ENCODE peak calls at places on chromosomes 2 and 18, in ten cellular contexts. U is MCF 10A; X is NCI-H510A treated with DMSO at 0.1 percent for 48 hours; G is astrocyte of the cerebellum; T is HT1080; I is NCI-H2081; Q is progenitor cell of endocrine pancreas; V is iris pigment epithelial cell; D is naive thymus-derived CD8-positive, alpha-beta T cell; K is EL. M is an unnamed sample.

GRCh38 chr2:39583781-39584180 is 81.9 kb upstream of the TMEM178A start:
- DNase-seq in U (no peak), X (no peak), G (no peak), T (no peak), I (no peak), Q (no peak), V (peak; percentile 51), D (no peak), K (no peak), M (no peak)

GRCh38 chr18:25099838-25100393 is 252.1 kb downstream of the ZNF521 start:
- DNase-seq in U (no peak), X (peak; percentile 6), G (no peak), T (no peak), I (no peak), Q (no peak), V (peak; percentile 32), D (no peak), K (peak; percentile 1), M (no peak)

GRCh38 chr2:239368321-239368720 is 32.5 kb downstream of the HDAC4 start:
- DNase-seq in U (no peak), X (no peak), G (no peak), T (no peak), I (no peak), Q (no peak), V (no peak), D (no peak), K (no peak), M (no peak)

GRCh38 chr2:10462178-10463083 is 14.3 kb upstream of the ODC1 start:
- DNase-seq in U (no peak), X (no peak), G (no peak), T (no peak), I (no peak), Q (no peak), V (no peak), D (no peak), K (no peak), M (no peak)

GRCh38 chr2:202408546-202409140 is 32.5 kb downstream of the BMPR2 start:
- DNase-seq in U (no peak), X (no peak), G (no peak), T (no peak), I (no peak), Q (no peak), V (no peak), D (no peak), K (no peak), M (no peak)

GRCh38 chr2:47023332-47023731 is 107.7 kb upstream of the MCFD2 start:
- DNase-seq in U (no peak), X (no peak), G (no peak), T (no peak), I (no peak), Q (no peak), V (no peak), D (peak; percentile 78), K (no peak), M (no peak)

GRCh38 chr2:221420245-221420644 is 151.9 kb downstream of the EPHA4 start:
- DNase-seq in U (no peak), X (no peak), G (no peak), T (no peak), I (no peak), Q (no peak), V (no peak), D (peak; percentile 12), K (no peak), M (no peak)

GRCh38 chr2:102142829-102143449 is 393 bp downstream of the IL1R1 start:
- DNase-seq in U (peak; percentile 35), X (no peak), G (no peak), T (no peak), I (no peak), Q (no peak), V (peak; percentile 70), D (no peak), K (peak; percentile 34), M (no peak)

GRCh38 chr2:5925620-5926019 is 233.4 kb downstream of the SOX11 start:
- DNase-seq in U (no peak), X (no peak), G (no peak), T (no peak), I (no peak), Q (no peak), V (no peak), D (no peak), K (no peak), M (no peak)

GRCh38 chr18:68791801-68792200 is 6.1 kb upstream of the CCDC102B start:
- DNase-seq in U (no peak), X (no peak), G (no peak), T (no peak), I (no peak), Q (no peak), V (peak; percentile 22), D (no peak), K (no peak), M (no peak)

GRCh38 chr2:152407204-152407721 is 72.3 kb downstream of the FMNL2 start:
- DNase-seq in U (peak; percentile 71), X (no peak), G (no peak), T (no peak), I (no peak), Q (no peak), V (peak; percentile 67), D (no peak), K (peak; percentile 71), M (peak; percentile 75)

GRCh38 chr18:38751897-38752296 is 1186.3 kb upstream of the CELF4 start:
- DNase-seq in U (no peak), X (no peak), G (no peak), T (no peak), I (no peak), Q (no peak), V (peak; percentile 4), D (no peak), K (no peak), M (no peak)

GRCh38 chr18:11689031-11689971 is at the start of gene GNAL:
- DNase-seq in U (peak; percentile 74), X (peak; percentile 81), G (peak; percentile 80), T (peak; percentile 12), I (peak; percentile 49), Q (peak; percentile 74), V (peak; percentile 91), D (peak; percentile 41), K (peak; percentile 71), M (peak; percentile 84)

GRCh38 chr2:191950132-191950885 is 103.4 kb upstream of the CAVIN2 start:
- DNase-seq in U (peak; percentile 30), X (no peak), G (no peak), T (peak; percentile 30), I (no peak), Q (no peak), V (peak; percentile 70), D (no peak), K (peak; percentile 46), M (peak; percentile 64)

GRCh38 chr2:147288131-147288530 is 556.7 kb upstream of the ACVR2A start:
- DNase-seq in U (no peak), X (no peak), G (no peak), T (peak; percentile 6), I (no peak), Q (no peak), V (no peak), D (no peak), K (no peak), M (no peak)

GRCh38 chr2:229601396-229601795 is 113.0 kb downstream of the DNER start:
- DNase-seq in U (no peak), X (no peak), G (no peak), T (peak; percentile 41), I (no peak), Q (no peak), V (peak; percentile 13), D (no peak), K (no peak), M (peak; percentile 58)

GRCh38 chr2:221095381-221095780 is 476.7 kb downstream of the EPHA4 start:
- DNase-seq in U (no peak), X (no peak), G (peak; percentile 64), T (no peak), I (peak; percentile 9), Q (no peak), V (no peak), D (no peak), K (no peak), M (no peak)

GRCh38 chr2:60230037-60230436 is 323.4 kb downstream of the BCL11A start:
- DNase-seq in U (no peak), X (no peak), G (no peak), T (no peak), I (no peak), Q (no peak), V (no peak), D (no peak), K (no peak), M (no peak)

GRCh38 chr2:232203166-232203891 is 175.2 kb upstream of the ALPP start:
- DNase-seq in U (no peak), X (no peak), G (peak; percentile 13), T (no peak), I (no peak), Q (no peak), V (peak; percentile 6), D (no peak), K (no peak), M (no peak)

GRCh38 chr2:228535396-228535795 is 353.9 kb upstream of the SPHKAP start:
- DNase-seq in U (peak; percentile 38), X (peak; percentile 15), G (no peak), T (no peak), I (no peak), Q (no peak), V (no peak), D (no peak), K (peak; percentile 15), M (peak; percentile 61)

GRCh38 chr2:167572895-167573294 is 674.5 kb downstream of the STK39 start:
- DNase-seq in U (no peak), X (no peak), G (no peak), T (no peak), I (no peak), Q (no peak), V (no peak), D (no peak), K (no peak), M (no peak)

GRCh38 chr18:32173654-32174053 is 16.2 kb upstream of the MEP1B start:
- DNase-seq in U (no peak), X (no peak), G (no peak), T (no peak), I (no peak), Q (no peak), V (no peak), D (no peak), K (no peak), M (no peak)

GRCh38 chr18:37564796-37565137 is 831 bp downstream of the CELF4 start:
- DNase-seq in U (no peak), X (peak; percentile 25), G (peak; percentile 9), T (no peak), I (no peak), Q (peak; percentile 82), V (peak; percentile 39), D (no peak), K (peak; percentile 11), M (peak; percentile 4)

GRCh38 chr18:8450013-8450412 is 159.2 kb upstream of the RAB12 start:
- DNase-seq in U (peak; percentile 47), X (no peak), G (no peak), T (peak; percentile 36), I (no peak), Q (no peak), V (no peak), D (no peak), K (peak; percentile 33), M (peak; percentile 48)

GRCh38 chr18:3747176-3747973 is 297.4 kb downstream of the TGIF1 start:
- DNase-seq in U (peak; percentile 65), X (no peak), G (no peak), T (peak; percentile 25), I (no peak), Q (no peak), V (peak; percentile 8), D (no peak), K (peak; percentile 32), M (peak; percentile 16)

GRCh38 chr18:47975701-47976100 is 45.2 kb upstream of the SMAD2 start:
- DNase-seq in U (no peak), X (no peak), G (no peak), T (no peak), I (no peak), Q (no peak), V (no peak), D (no peak), K (no peak), M (no peak)

GRCh38 chr2:119544075-119545031 is at the start of gene CFAP221:
- DNase-seq in U (peak; percentile 55), X (peak; percentile 59), G (no peak), T (peak; percentile 57), I (peak; percentile 44), Q (peak; percentile 63), V (peak; percentile 76), D (peak; percentile 32), K (peak; percentile 55), M (peak; percentile 67)